ENCODE peak calls at places on chromosomes 6 and 20, in five cellular contexts. Q, P, E, G and Z are unnamed samples.

GRCh38 chr6:68468244-68468884 is 166.7 kb upstream of the ADGRB3 start:
- DNase-seq in Q (peak; percentile 13), P (no peak), E (no peak), G (no peak), Z (no peak)

GRCh38 chr6:33418690-33419291 is 884 bp upstream of the CUTA start:
- DNase-seq in Q (no peak), P (no peak), E (no peak), G (no peak), Z (no peak)

GRCh38 chr20:34522969-34523871 is 7.0 kb downstream of the DYNLRB1 start:
- DNase-seq in Q (peak; percentile 97), P (peak; percentile 73), E (peak; percentile 48), G (peak; percentile 29), Z (no peak)

GRCh38 chr6:85449388-85449817 is 480 bp upstream of the NT5E start:
- DNase-seq in Q (peak; percentile 81), P (peak; percentile 42), E (peak; percentile 61), G (no peak), Z (no peak)

GRCh38 chr6:129634411-129635230 is 75.4 kb downstream of the ARHGAP18 start:
- DNase-seq in Q (peak; percentile 61), P (no peak), E (no peak), G (no peak), Z (no peak)

GRCh38 chr6:95576218-95576617 is 1.1 kb upstream of the MANEA start:
- DNase-seq in Q (peak; percentile 6), P (no peak), E (no peak), G (no peak), Z (no peak)

GRCh38 chr6:146347690-146348089 is 195.9 kb upstream of the RAB32 start:
- DNase-seq in Q (no peak), P (no peak), E (no peak), G (no peak), Z (no peak)

GRCh38 chr20:6604179-6604578 is 163.3 kb upstream of the BMP2 start:
- DNase-seq in Q (no peak), P (no peak), E (no peak), G (no peak), Z (no peak)

GRCh38 chr20:14637441-14637840 is 300.0 kb upstream of the FLRT3 start:
- DNase-seq in Q (no peak), P (no peak), E (no peak), G (no peak), Z (no peak)

GRCh38 chr6:45689926-45690615 is 312.3 kb upstream of the SUPT3H start:
- DNase-seq in Q (peak; percentile 94), P (no peak), E (no peak), G (no peak), Z (no peak)

GRCh38 chr6:135586844-135587243 is 89.3 kb upstream of the AHI1 start:
- DNase-seq in Q (no peak), P (no peak), E (no peak), G (no peak), Z (peak; percentile 4)

GRCh38 chr6:13924949-13925881 is at the start of gene RNF182:
- DNase-seq in Q (no peak), P (no peak), E (peak; percentile 55), G (no peak), Z (no peak)

GRCh38 chr20:24131281-24131680 is 142.7 kb upstream of the GGTLC1 start:
- DNase-seq in Q (no peak), P (no peak), E (peak; percentile 19), G (no peak), Z (no peak)

GRCh38 chr6:129635396-129636164 is 74.4 kb downstream of the ARHGAP18 start:
- DNase-seq in Q (no peak), P (peak; percentile 77), E (no peak), G (no peak), Z (no peak)

GRCh38 chr20:24827603-24828295 is 121.3 kb upstream of the CST7 start:
- DNase-seq in Q (no peak), P (no peak), E (no peak), G (no peak), Z (no peak)

GRCh38 chr6:109978174-109979032 is at the start of gene GPR6:
- DNase-seq in Q (peak; percentile 72), P (no peak), E (peak; percentile 45), G (peak; percentile 26), Z (peak; percentile 8)

GRCh38 chr6:33124947-33125346 is 49.2 kb downstream of the HLA-DPB1 start:
- DNase-seq in Q (no peak), P (no peak), E (no peak), G (no peak), Z (no peak)

GRCh38 chr6:31037692-31038091 is 27.4 kb downstream of the MUC22 start:
- DNase-seq in Q (peak; percentile 78), P (peak; percentile 58), E (no peak), G (no peak), Z (no peak)

GRCh38 chr6:135673671-135674309 is 176.2 kb upstream of the AHI1 start:
- DNase-seq in Q (no peak), P (no peak), E (no peak), G (no peak), Z (no peak)

GRCh38 chr20:61577065-61577464 is 325.0 kb downstream of the CDH4 start:
- DNase-seq in Q (no peak), P (no peak), E (no peak), G (no peak), Z (no peak)

GRCh38 chr6:35601331-35602132 is 87.2 kb downstream of the FKBP5 start:
- DNase-seq in Q (peak; percentile 72), P (no peak), E (peak; percentile 81), G (peak; percentile 14), Z (peak; percentile 33)

GRCh38 chr6:111011360-111012142 is 29.7 kb downstream of the RPF2 start:
- DNase-seq in Q (peak; percentile 65), P (no peak), E (peak; percentile 40), G (no peak), Z (peak; percentile 34)

GRCh38 chr6:165983112-165984072 is 184.3 kb downstream of the TBXT start:
- DNase-seq in Q (no peak), P (no peak), E (no peak), G (no peak), Z (no peak)

GRCh38 chr20:1809121-1809520 is 86.1 kb upstream of the SIRPA start:
- DNase-seq in Q (peak; percentile 63), P (peak; percentile 77), E (peak; percentile 93), G (no peak), Z (no peak)

GRCh38 chr6:28747631-28748157 is 176.1 kb downstream of the TRIM27 start:
- DNase-seq in Q (peak; percentile 58), P (peak; percentile 32), E (peak; percentile 55), G (no peak), Z (peak; percentile 86)

GRCh38 chr6:24313133-24313476 is 44.8 kb downstream of the DCDC2 start:
- DNase-seq in Q (no peak), P (no peak), E (no peak), G (no peak), Z (no peak)

GRCh38 chr20:64111841-64112641 is 4.7 kb upstream of the NPBWR2 start:
- DNase-seq in Q (no peak), P (no peak), E (no peak), G (no peak), Z (no peak)